ENCODE peak calls at places on chromosome 17, in eight cellular contexts. Y is A549, F is breast epithelium, T is PC-3, L is OCI-LY7, Z is B cell, X is tibial nerve, C is AG04450. I is an unnamed sample.

GRCh38 chr17:82225368-82226029 is 3.3 kb upstream of the SLC16A3 start:
- DNase-seq in Y (no peak), F (no peak), T (no peak), L (no peak), Z (no peak), X (no peak), C (no peak), I (no peak)

GRCh38 chr17:1645207-1646171 is at the start of gene SCARF1:
- DNase-seq in Y (no peak), F (no peak), T (no peak), L (no peak), Z (no peak), X (peak), C (no peak), I (no peak)

GRCh38 chr17:21282231-21282630 is 2.3 kb upstream of the MAP2K3 start:
- DNase-seq in Y (peak), F (no peak), T (peak), L (no peak), Z (no peak), X (no peak), C (peak), I (no peak)

GRCh38 chr17:71057938-71058337 is 888.6 kb downstream of the KCNJ2 start:
- DNase-seq in Y (no peak), F (no peak), T (no peak), L (no peak), Z (no peak), X (no peak), C (no peak), I (no peak)

GRCh38 chr17:59221159-59221847 is 992 bp downstream of the GDPD1 start:
- DNase-seq in Y (no peak), F (no peak), T (no peak), L (no peak), Z (no peak), X (no peak), C (no peak), I (no peak)

GRCh38 chr17:29126268-29126923 is 53.8 kb downstream of the MYO18A start:
- DNase-seq in Y (no peak), F (no peak), T (no peak), L (no peak), Z (no peak), X (no peak), C (no peak), I (no peak)

GRCh38 chr17:13102477-13102876 is 84.7 kb upstream of the ELAC2 start:
- DNase-seq in Y (no peak), F (no peak), T (no peak), L (no peak), Z (no peak), X (no peak), C (no peak), I (no peak)

GRCh38 chr17:81238490-81238814 is 403 bp downstream of the TEPSIN start:
- DNase-seq in Y (no peak), F (no peak), T (no peak), L (no peak), Z (no peak), X (no peak), C (no peak), I (no peak)

GRCh38 chr17:80761421-80761871 is 216.8 kb downstream of the RPTOR start:
- DNase-seq in Y (peak), F (no peak), T (peak), L (no peak), Z (no peak), X (no peak), C (no peak), I (peak)

GRCh38 chr17:68101992-68102758 is 66.6 kb downstream of the KPNA2 start:
- DNase-seq in Y (no peak), F (no peak), T (peak), L (peak), Z (peak), X (peak), C (no peak), I (no peak)

GRCh38 chr17:7989781-7990655 is 12.4 kb upstream of the GUCY2D start:
- DNase-seq in Y (peak), F (peak), T (peak), L (peak), Z (peak), X (peak), C (no peak), I (peak)

GRCh38 chr17:44919885-44920564 is 4.7 kb upstream of the GFAP start:
- DNase-seq in Y (peak), F (peak), T (peak), L (peak), Z (peak), X (peak), C (peak), I (no peak)

GRCh38 chr17:67629963-67630320 is 87.8 kb upstream of the NOL11 start:
- DNase-seq in Y (no peak), F (no peak), T (peak), L (peak), Z (no peak), X (no peak), C (no peak), I (no peak)

GRCh38 chr17:81396278-81396721 is 1.0 kb downstream of the BAHCC1 start:
- DNase-seq in Y (no peak), F (no peak), T (no peak), L (no peak), Z (no peak), X (no peak), C (no peak), I (no peak)

GRCh38 chr17:652310-652709 is 62.3 kb downstream of the VPS53 start:
- DNase-seq in Y (no peak), F (peak), T (no peak), L (no peak), Z (no peak), X (peak), C (no peak), I (no peak)

GRCh38 chr17:83136156-83136555 is 56.7 kb downstream of the METRNL start:
- DNase-seq in Y (no peak), F (peak), T (no peak), L (no peak), Z (no peak), X (no peak), C (no peak), I (peak)

GRCh38 chr17:73471924-73472323 is 160.1 kb upstream of the CDC42EP4 start:
- DNase-seq in Y (no peak), F (no peak), T (no peak), L (no peak), Z (no peak), X (no peak), C (no peak), I (no peak)

GRCh38 chr17:37743612-37743874 is 1.3 kb downstream of the HNF1B start:
- DNase-seq in Y (peak), F (no peak), T (no peak), L (no peak), Z (no peak), X (no peak), C (no peak), I (no peak)

GRCh38 chr17:21201874-21202273 is 12.1 kb downstream of the TMEM11 start:
- DNase-seq in Y (no peak), F (no peak), T (no peak), L (no peak), Z (no peak), X (no peak), C (no peak), I (no peak)

GRCh38 chr17:74780443-74781238 is 4.5 kb upstream of the NAT9 start:
- DNase-seq in Y (peak), F (no peak), T (peak), L (peak), Z (peak), X (no peak), C (no peak), I (no peak)

GRCh38 chr17:1639549-1639948 is 6.0 kb downstream of the SCARF1 start:
- DNase-seq in Y (no peak), F (no peak), T (no peak), L (no peak), Z (no peak), X (no peak), C (no peak), I (no peak)

GRCh38 chr17:76727745-76728456 is 1.3 kb downstream of the METTL23 start:
- DNase-seq in Y (no peak), F (no peak), T (no peak), L (peak), Z (peak), X (no peak), C (no peak), I (no peak)
- TF ChIP-seq CTCF in Y (no peak), F (no peak), T (no peak), L (no peak), Z (no peak), X (no peak), C (no peak), I (no peak)

GRCh38 chr17:40173778-40174135 is 3.5 kb upstream of the RAPGEFL1 start:
- DNase-seq in Y (no peak), F (no peak), T (no peak), L (no peak), Z (no peak), X (no peak), C (no peak), I (no peak)

GRCh38 chr17:40168262-40168832 is 8.9 kb upstream of the RAPGEFL1 start:
- DNase-seq in Y (peak), F (no peak), T (peak), L (peak), Z (peak), X (peak), C (peak), I (no peak)

GRCh38 chr17:40173091-40173777 is 4.0 kb upstream of the RAPGEFL1 start:
- DNase-seq in Y (no peak), F (no peak), T (no peak), L (no peak), Z (no peak), X (no peak), C (no peak), I (no peak)

GRCh38 chr17:40167685-40168261 is 9.5 kb upstream of the RAPGEFL1 start:
- DNase-seq in Y (no peak), F (no peak), T (no peak), L (no peak), Z (no peak), X (no peak), C (no peak), I (no peak)
- TF ChIP-seq CTCF in Y (no peak), F (no peak), T (no peak), L (no peak), Z (no peak), X (no peak), C (no peak), I (no peak)

GRCh38 chr17:64178011-64178825 is 48.3 kb upstream of the ERN1 start:
- DNase-seq in Y (no peak), F (no peak), T (no peak), L (no peak), Z (no peak), X (no peak), C (no peak), I (no peak)

GRCh38 chr17:64180674-64181073 is 50.7 kb upstream of the ERN1 start:
- DNase-seq in Y (no peak), F (no peak), T (no peak), L (no peak), Z (no peak), X (no peak), C (no peak), I (no peak)

GRCh38 chr17:64182325-64183012 is 52.5 kb upstream of the ERN1 start:
- DNase-seq in Y (no peak), F (no peak), T (no peak), L (no peak), Z (no peak), X (no peak), C (no peak), I (no peak)

GRCh38 chr17:64177346-64178010 is 47.5 kb upstream of the ERN1 start:
- DNase-seq in Y (no peak), F (no peak), T (no peak), L (no peak), Z (no peak), X (no peak), C (no peak), I (no peak)

GRCh38 chr17:64180089-64180488 is 50.1 kb upstream of the ERN1 start:
- DNase-seq in Y (no peak), F (no peak), T (no peak), L (no peak), Z (no peak), X (no peak), C (no peak), I (no peak)
- TF ChIP-seq CTCF in Y (no peak), F (no peak), T (no peak), L (no peak), Z (no peak), X (no peak), C (peak), I (no peak)

GRCh38 chr17:56125830-56126819 is 27.1 kb upstream of the ANKFN1 start:
- DNase-seq in Y (no peak), F (no peak), T (peak), L (peak), Z (no peak), X (peak), C (peak), I (no peak)
- TF ChIP-seq CTCF in Y (peak), F (peak), T (peak), L (peak), Z (no peak), X (no peak), C (peak), I (peak)

DNA sequence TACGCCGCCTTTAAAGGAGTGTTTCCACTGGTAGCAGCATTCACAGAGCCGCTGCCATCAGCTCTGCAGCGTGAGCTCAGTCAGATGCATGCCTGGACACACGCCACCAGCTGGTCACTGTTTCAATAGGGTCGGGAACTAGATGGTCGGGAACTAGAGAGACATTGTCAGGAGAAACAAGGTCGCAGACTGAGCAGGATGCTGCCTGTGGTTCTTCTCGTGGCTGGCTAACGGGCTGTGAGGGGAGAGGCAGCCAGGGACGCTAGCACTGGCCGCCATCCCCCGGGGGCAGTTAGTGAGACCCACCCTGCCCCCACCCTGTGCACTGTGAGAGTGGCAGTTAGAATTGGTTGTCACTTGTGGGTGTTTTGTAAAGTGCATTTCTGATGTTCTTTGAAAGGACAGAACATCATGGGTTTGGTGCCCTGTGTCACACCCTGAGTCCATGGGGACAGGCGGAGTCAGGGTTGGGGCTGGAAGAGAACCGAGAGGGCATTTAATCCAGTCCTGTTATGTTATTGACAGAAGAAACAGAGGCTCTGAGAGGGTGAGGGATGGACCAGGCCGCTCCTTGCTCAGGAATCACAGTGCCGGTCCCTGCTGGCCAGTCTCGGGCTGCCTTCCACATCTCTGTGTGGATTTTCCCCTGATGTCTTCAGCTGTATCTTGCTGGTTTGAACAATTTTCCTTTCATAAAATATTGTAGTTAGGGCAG is 86.4 kb downstream of the SPECC1 start:
- DNase-seq in Y (peak), F (no peak), T (peak), L (no peak), Z (no peak), X (peak), C (no peak), I (no peak)
- TF ChIP-seq CTCF in Y (peak), F (peak), T (peak), L (no peak), Z (no peak), X (no peak), C (peak), I (peak)

GRCh38 chr17:62679866-62680377 is 52.5 kb downstream of the MRC2 start:
- DNase-seq in Y (no peak), F (no peak), T (no peak), L (no peak), Z (no peak), X (no peak), C (no peak), I (no peak)

GRCh38 chr17:62681061-62681938 is 53.8 kb downstream of the MRC2 start:
- DNase-seq in Y (no peak), F (no peak), T (no peak), L (no peak), Z (no peak), X (no peak), C (no peak), I (no peak)

GRCh38 chr17:62678214-62678919 is 50.9 kb downstream of the MRC2 start:
- DNase-seq in Y (no peak), F (no peak), T (no peak), L (no peak), Z (no peak), X (no peak), C (no peak), I (no peak)

GRCh38 chr17:62681939-62682381 is 54.5 kb downstream of the MRC2 start:
- DNase-seq in Y (no peak), F (no peak), T (no peak), L (no peak), Z (no peak), X (no peak), C (no peak), I (no peak)

GRCh38 chr17:62680541-62681052 is 53.1 kb downstream of the MRC2 start:
- DNase-seq in Y (no peak), F (no peak), T (no peak), L (no peak), Z (no peak), X (no peak), C (no peak), I (peak)
- TF ChIP-seq CTCF in Y (no peak), F (peak), T (no peak), L (no peak), Z (no peak), X (no peak), C (no peak), I (no peak)

GRCh38 chr17:3691539-3692166 is 4.3 kb downstream of the P2RX5 start:
- DNase-seq in Y (no peak), F (no peak), T (no peak), L (peak), Z (no peak), X (no peak), C (no peak), I (no peak)
- TF ChIP-seq CTCF in Y (no peak), F (no peak), T (no peak), L (peak), Z (no peak), X (no peak), C (no peak), I (no peak)

GRCh38 chr17:9937164-9937835 is 32.2 kb upstream of the RCVRN start:
- DNase-seq in Y (no peak), F (no peak), T (no peak), L (no peak), Z (no peak), X (no peak), C (no peak), I (no peak)
- TF ChIP-seq CTCF in Y (no peak), F (no peak), T (no peak), L (no peak), Z (no peak), X (no peak), C (no peak), I (no peak)

I was measured in type B pancreatic cell.